ENCODE peak calls at places on chromosomes 12 and 14, in ten cellular contexts. Z is neuronal stem cell, S is astrocyte, D is GM23338, A is SK-N-SH, Y is fibroblast of lung, B is H9, U is IMR-90, N is GM23248, Q is H1. H is an unnamed sample. For H3K4me1, the result is how much of the 10 kb centered on the place peaks cover.

GRCh38 chr12:132178801-132179401 is 34.6 kb downstream of the NOC4L start:
- DNase-seq in B (no peak), Z (no peak), S (no peak), U (no peak), N (no peak), A (no peak), Q (no peak), D (peak), Y (no peak), H (no peak)

GRCh38 chr12:96812153-96812552 is 94.9 kb upstream of the NEDD1 start:
- DNase-seq in Z (no peak), Q (no peak), S (no peak), A (no peak), D (no peak), B (no peak), Y (no peak), U (no peak), N (no peak), H (no peak)

GRCh38 chr12:25052191-25053020 is 103.5 kb upstream of the BCAT1 start:
- DNase-seq in B (no peak), U (no peak), N (no peak), Z (no peak), Q (no peak), Y (no peak), D (peak), A (no peak), S (no peak), H (peak)

GRCh38 chr14:25111061-25111601 is 61.2 kb upstream of the STXBP6 start:
- DNase-seq in D (peak), B (no peak), U (peak), A (no peak), Y (peak), Z (no peak), S (peak), N (peak), Q (no peak), H (no peak)

GRCh38 chr14:75518625-75519024 is 3.6 kb upstream of the BATF start:
- DNase-seq in B (peak), U (no peak), D (peak), Y (no peak), A (no peak), Q (peak), N (peak), Z (no peak), S (no peak), H (peak)

GRCh38 chr14:81435578-81436295 is 35.6 kb upstream of the STON2 start:
- DNase-seq in U (peak), Y (peak), S (no peak), A (peak), N (peak), B (peak), Z (peak), D (peak), Q (peak), H (peak)

GRCh38 chr12:13405961-13406703 is 209.6 kb downstream of the EMP1 start:
- DNase-seq in Q (peak), B (no peak), S (no peak), Z (no peak), D (no peak), Y (no peak), U (no peak), N (no peak), A (no peak), H (no peak)

GRCh38 chr14:33229269-33229924 is 290.7 kb downstream of the NPAS3 start:
- DNase-seq in N (peak), Q (no peak), Y (peak), D (no peak), U (no peak), Z (no peak), S (peak), B (no peak), A (peak), H (no peak)

GRCh38 chr14:35879141-35879648 is 53.1 kb downstream of the BRMS1L start:
- DNase-seq in B (no peak), S (peak), Q (no peak), Y (peak), Z (no peak), U (peak), A (no peak), D (no peak), N (peak), H (no peak)

GRCh38 chr12:91327889-91328288 is 145.3 kb upstream of the DCN start:
- DNase-seq in Q (no peak), A (no peak), Z (no peak), S (peak), N (peak), D (no peak), B (no peak), Y (peak), U (peak), H (no peak)

GRCh38 chr14:63134801-63135200 is 69.4 kb upstream of the RHOJ start:
- DNase-seq in U (peak), B (no peak), Q (no peak), N (peak), S (peak), A (peak), Y (peak), Z (peak), D (peak), H (no peak)

GRCh38 chr12:109428038-109428629 is 49.0 kb downstream of the KCTD10 start:
- DNase-seq in U (peak), S (peak), D (peak), B (peak), N (peak), A (peak), Y (peak), Q (peak), Z (peak), H (peak)

GRCh38 chr12:51392556-51393237 is 1.5 kb upstream of the GALNT6 start:
- DNase-seq in Z (peak), Y (peak), B (peak), A (no peak), Q (peak), S (peak), U (no peak), N (peak), D (peak), H (no peak)
- H2AFZ ChIP-seq in Z (no peak), Y (no peak), B (no peak), A (no peak), Q (no peak), S (no peak), U (peak), N (peak), D (no peak), H (no peak)

GRCh38 chr14:21528381-21529348 is 2.5 kb upstream of the SALL2 start:
- DNase-seq in Y (peak), B (no peak), D (peak), A (no peak), S (peak), U (peak), Z (no peak), N (no peak), Q (no peak), H (peak)
- H3K4me1 ChIP-seq in Y (under half), B (under half), D (half or more), A (under half), S (under half), U (under half), Z (under half), N (under half), Q (under half), H (half or more)

GRCh38 chr12:77104281-77104680 is 38.9 kb upstream of the E2F7 start:
- DNase-seq in Z (no peak), S (no peak), U (peak), A (no peak), B (no peak), N (peak), Y (no peak), D (no peak), Q (no peak), H (no peak)

GRCh38 chr12:77107121-77107520 is 41.8 kb upstream of the E2F7 start:
- DNase-seq in A (no peak), N (no peak), U (no peak), Y (no peak), Q (no peak), S (no peak), Z (no peak), D (peak), B (no peak), H (no peak)

GRCh38 chr12:77113971-77114370 is 48.6 kb upstream of the E2F7 start:
- DNase-seq in A (no peak), U (peak), N (peak), Z (no peak), D (no peak), S (peak), Y (peak), B (no peak), Q (no peak), H (no peak)

GRCh38 chr12:77104792-77105191 is 39.4 kb upstream of the E2F7 start:
- DNase-seq in Z (no peak), N (peak), U (peak), Q (no peak), D (no peak), S (peak), A (no peak), B (no peak), Y (peak), H (no peak)

DNA sequence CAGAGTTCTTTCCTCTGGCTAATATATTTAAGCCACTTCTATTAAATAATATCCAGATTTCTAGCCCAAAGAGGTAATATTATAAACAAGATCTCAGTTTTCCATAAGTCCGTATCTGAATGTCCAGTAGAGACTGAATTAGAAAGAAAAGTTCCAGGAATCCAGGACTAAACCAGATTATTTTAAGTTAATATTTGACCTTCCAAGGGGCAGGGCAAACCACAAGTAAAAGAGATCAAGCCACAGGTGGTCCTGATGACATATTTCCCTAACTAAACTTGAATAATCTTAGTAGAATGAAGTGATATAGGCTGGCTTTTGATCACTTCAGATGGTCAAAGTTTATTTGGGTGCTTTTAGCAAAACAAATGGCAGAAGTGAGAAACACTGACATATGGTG is 43.3 kb upstream of the E2F7 start:
- DNase-seq in N (no peak), Y (no peak), A (no peak), Z (no peak), D (no peak), Q (no peak), U (no peak), B (no peak), S (no peak), H (no peak)
- H2AFZ ChIP-seq in N (no peak), Y (no peak), A (peak), Z (no peak), D (no peak), Q (no peak), U (no peak), B (no peak), S (no peak), H (no peak)

DNA sequence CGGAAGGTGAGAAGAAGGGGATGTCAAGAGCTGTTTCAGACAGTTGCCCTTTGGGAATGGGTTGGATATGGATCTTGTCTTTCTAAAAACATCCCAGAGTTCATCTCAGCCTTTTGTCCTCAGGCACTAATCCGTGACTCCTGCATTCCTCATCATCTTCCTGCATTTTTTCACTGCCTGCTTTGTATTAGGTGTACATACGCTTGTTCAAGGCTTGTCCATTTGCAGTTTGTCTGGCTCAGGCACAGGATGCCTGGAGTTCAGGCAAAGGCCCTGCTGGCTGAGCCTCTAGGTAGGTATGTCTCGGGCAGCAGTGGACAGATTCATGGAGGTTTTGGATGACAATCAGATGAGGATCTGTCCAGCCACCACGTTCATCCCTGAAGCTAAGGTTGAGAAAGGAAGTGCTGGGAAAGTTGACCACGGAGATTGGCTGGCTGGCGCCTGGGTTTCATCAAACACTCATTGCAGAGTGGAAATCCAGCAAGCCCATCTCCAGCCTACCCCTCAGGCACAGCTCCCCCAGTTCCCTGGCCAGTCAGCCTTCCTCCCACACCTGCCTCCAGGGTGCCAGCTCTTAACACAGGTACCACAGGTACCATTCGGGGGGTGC is 12.4 kb upstream of the TMEM106C start:
- DNase-seq in B (no peak), N (peak), Y (no peak), D (no peak), Z (no peak), U (no peak), S (no peak), A (peak), Q (no peak), H (no peak)
- H3K4me1 ChIP-seq in B (under half), N (under half), Y (under half), D (under half), Z (under half), U (under half), S (under half), A (under half), Q (under half), H (under half)

DNA sequence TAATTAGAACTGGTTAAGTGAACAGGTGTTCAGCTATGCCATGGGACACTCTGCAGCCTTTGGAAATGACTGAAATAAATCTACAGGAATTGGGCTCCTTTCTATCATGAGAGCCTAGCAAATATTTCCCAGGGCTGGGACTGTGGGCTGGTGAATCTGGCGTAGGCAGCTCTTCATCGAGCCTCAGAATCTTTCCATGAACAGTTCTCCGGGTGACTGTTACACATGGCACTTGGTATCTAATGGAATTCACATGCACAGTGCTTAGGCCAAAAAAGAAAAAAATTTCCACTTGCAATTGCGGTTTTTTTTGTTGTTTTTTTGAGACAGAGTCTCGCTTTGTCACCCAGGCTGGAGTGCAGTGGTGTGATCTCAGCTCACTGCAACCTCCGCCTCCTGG is 32.1 kb downstream of the PRKAB1 start:
- DNase-seq in S (no peak), Z (no peak), Q (no peak), U (no peak), Y (no peak), D (no peak), N (peak), A (no peak), B (no peak), H (no peak)
- H2AFZ ChIP-seq in S (no peak), Z (no peak), Q (no peak), U (no peak), Y (no peak), D (no peak), N (no peak), A (no peak), B (no peak), H (no peak)

GRCh38 chr14:54444003-54444402 is 2.8 kb upstream of the CNIH1 start:
- DNase-seq in B (no peak), D (no peak), N (peak), Q (no peak), Y (peak), Z (no peak), S (no peak), U (no peak), A (no peak), H (no peak)

GRCh38 chr14:54446201-54446693 is 5.1 kb upstream of the CNIH1 start:
- DNase-seq in Q (no peak), U (no peak), D (no peak), Y (peak), S (peak), A (no peak), N (no peak), Z (no peak), B (no peak), H (no peak)

GRCh38 chr14:54447231-54447692 is 6.1 kb upstream of the CNIH1 start:
- DNase-seq in Y (no peak), S (no peak), U (peak), Z (no peak), N (peak), A (no peak), Q (no peak), B (no peak), D (no peak), H (no peak)

GRCh38 chr14:54440870-54441868 is at the start of gene CNIH1:
- DNase-seq in Q (peak), Y (peak), D (peak), Z (peak), N (peak), A (peak), B (peak), S (peak), U (peak), H (peak)

DNA sequence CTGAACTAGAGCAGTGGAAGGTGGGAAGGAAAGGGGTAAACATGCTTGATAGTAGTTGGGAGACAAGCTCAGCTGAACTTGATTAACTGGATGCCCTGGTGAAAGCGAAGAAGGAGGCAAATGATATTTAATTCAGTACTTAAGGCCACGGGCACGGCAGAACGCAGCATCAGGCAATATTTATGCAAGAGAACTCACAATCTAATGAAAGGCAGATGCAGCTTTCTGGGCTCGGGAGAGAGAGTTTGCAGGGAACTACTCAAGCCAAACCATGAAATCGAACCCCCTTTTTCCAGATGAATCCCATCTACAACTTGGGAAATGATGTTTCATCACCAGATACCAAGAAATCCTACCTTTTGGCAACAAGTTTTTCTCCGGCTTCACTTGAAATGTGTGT is 3.5 kb upstream of the CNIH1 start:
- DNase-seq in Z (no peak), N (peak), Y (no peak), B (no peak), A (no peak), Q (no peak), U (no peak), D (no peak), S (no peak), H (no peak)
- H3K4me1 ChIP-seq in Z (under half), N (under half), Y (under half), B (under half), A (under half), Q (under half), U (under half), D (under half), S (under half), H (under half)

H was measured in OCI-LY7.